ENCODE peak calls at places on chromosomes 3 and 15, in six cellular contexts. D is AG10803, F is bronchial epithelial cell, H is OCI-LY7, I is coronary artery, S is brain microvascular endothelial cell. U is an unnamed sample.

GRCh38 chr15:34708422-34708821 is 46.4 kb downstream of the GJD2 start:
- DNase-seq in H (peak), F (peak), D (peak), I (no peak), S (peak), U (peak)

GRCh38 chr3:161339517-161340500 is 31.5 kb downstream of the SPTSSB start:
- DNase-seq in F (no peak), H (no peak), D (no peak), I (no peak), S (no peak), U (no peak)

GRCh38 chr3:176690470-176690869 is 506.8 kb downstream of the TBL1XR1 start:
- DNase-seq in S (no peak), I (no peak), D (no peak), H (no peak), F (no peak), U (no peak)

GRCh38 chr15:51093865-51094605 is 671 bp downstream of the TNFAIP8L3 start:
- DNase-seq in H (no peak), I (peak), D (peak), F (no peak), S (no peak), U (no peak)

GRCh38 chr3:101903426-101903825 is 54.1 kb downstream of the NFKBIZ start:
- DNase-seq in I (no peak), F (peak), H (no peak), D (peak), S (no peak), U (no peak)

GRCh38 chr15:97014001-97014400 is 683.5 kb downstream of the NR2F2 start:
- DNase-seq in I (no peak), S (no peak), F (peak), D (no peak), H (no peak), U (no peak)

GRCh38 chr3:160949460-160949859 is 155.7 kb downstream of the B3GALNT1 start:
- DNase-seq in D (no peak), I (no peak), F (no peak), H (no peak), S (no peak), U (no peak)

GRCh38 chr3:127667119-127667681 is 5.6 kb upstream of the ABTB1 start:
- DNase-seq in S (no peak), H (no peak), D (no peak), F (no peak), I (peak), U (no peak)

GRCh38 chr15:38320181-38320580 is 67.5 kb downstream of the SPRED1 start:
- DNase-seq in S (peak), I (no peak), F (no peak), D (no peak), H (no peak), U (no peak)

GRCh38 chr3:71581981-71582611 is 1.4 kb downstream of the FOXP1 start:
- DNase-seq in H (peak), I (peak), F (no peak), D (peak), S (no peak), U (no peak)

GRCh38 chr3:80688814-80689213 is 921.0 kb upstream of the ROBO1 start:
- DNase-seq in S (peak), D (no peak), H (no peak), I (no peak), F (peak), U (peak)

GRCh38 chr15:80849308-80849707 is 70.1 kb downstream of the CEMIP start:
- DNase-seq in D (peak), F (peak), I (no peak), H (no peak), S (peak), U (peak)

GRCh38 chr3:133038089-133038730 is at the start of gene TMEM108:
- DNase-seq in F (peak), I (peak), D (peak), S (peak), H (no peak), U (no peak)

GRCh38 chr3:127820871-127821853 is 1.2 kb downstream of the MGLL start:
- DNase-seq in I (no peak), S (no peak), F (no peak), H (no peak), D (peak), U (no peak)

GRCh38 chr3:127250032-127250431 is 37.8 kb downstream of the PRR20G start:
- DNase-seq in I (no peak), F (no peak), S (no peak), H (no peak), D (no peak), U (no peak)

GRCh38 chr3:143040264-143040879 is 39.0 kb downstream of the U2SURP start:
- DNase-seq in F (peak), D (peak), H (peak), S (no peak), I (no peak), U (peak)

GRCh38 chr3:84126160-84126559 is 832.6 kb upstream of the CADM2 start:
- DNase-seq in F (no peak), S (no peak), I (no peak), H (no peak), D (no peak), U (no peak)

GRCh38 chr3:75249005-75249404 is 415.1 kb upstream of the FRG2C start:
- DNase-seq in F (no peak), S (no peak), I (no peak), H (no peak), D (no peak), U (no peak)

GRCh38 chr3:71247221-71247947 is 336.1 kb downstream of the FOXP1 start:
- DNase-seq in H (peak), I (no peak), S (peak), D (peak), F (peak), U (no peak)

GRCh38 chr3:195182470-195182795 is 88.5 kb downstream of the XXYLT1 start:
- DNase-seq in S (peak), H (no peak), F (peak), D (peak), I (no peak), U (no peak)

GRCh38 chr3:63727248-63727647 is 74.8 kb downstream of the SNTN start:
- DNase-seq in D (peak), F (no peak), S (no peak), I (no peak), H (no peak), U (no peak)

GRCh38 chr3:180680097-180680430 is 775 bp upstream of the CCDC39 start:
- DNase-seq in I (no peak), S (peak), H (peak), D (peak), F (peak), U (peak)

GRCh38 chr15:70379134-70379533 is 281.4 kb upstream of the TLE3 start:
- DNase-seq in D (no peak), H (no peak), I (peak), S (no peak), F (no peak), U (no peak)

GRCh38 chr3:43581343-43581742 is 40.5 kb downstream of the ANO10 start:
- DNase-seq in S (no peak), H (no peak), I (no peak), F (peak), D (peak), U (no peak)

GRCh38 chr3:45688194-45688881 is 858 bp upstream of the SACM1L start:
- DNase-seq in F (no peak), D (no peak), H (peak), S (no peak), I (no peak), U (no peak)
- TF ChIP-seq CTCF in F (no peak), D (peak), H (peak), S (no peak), I (no peak), U (no peak)

DNA sequence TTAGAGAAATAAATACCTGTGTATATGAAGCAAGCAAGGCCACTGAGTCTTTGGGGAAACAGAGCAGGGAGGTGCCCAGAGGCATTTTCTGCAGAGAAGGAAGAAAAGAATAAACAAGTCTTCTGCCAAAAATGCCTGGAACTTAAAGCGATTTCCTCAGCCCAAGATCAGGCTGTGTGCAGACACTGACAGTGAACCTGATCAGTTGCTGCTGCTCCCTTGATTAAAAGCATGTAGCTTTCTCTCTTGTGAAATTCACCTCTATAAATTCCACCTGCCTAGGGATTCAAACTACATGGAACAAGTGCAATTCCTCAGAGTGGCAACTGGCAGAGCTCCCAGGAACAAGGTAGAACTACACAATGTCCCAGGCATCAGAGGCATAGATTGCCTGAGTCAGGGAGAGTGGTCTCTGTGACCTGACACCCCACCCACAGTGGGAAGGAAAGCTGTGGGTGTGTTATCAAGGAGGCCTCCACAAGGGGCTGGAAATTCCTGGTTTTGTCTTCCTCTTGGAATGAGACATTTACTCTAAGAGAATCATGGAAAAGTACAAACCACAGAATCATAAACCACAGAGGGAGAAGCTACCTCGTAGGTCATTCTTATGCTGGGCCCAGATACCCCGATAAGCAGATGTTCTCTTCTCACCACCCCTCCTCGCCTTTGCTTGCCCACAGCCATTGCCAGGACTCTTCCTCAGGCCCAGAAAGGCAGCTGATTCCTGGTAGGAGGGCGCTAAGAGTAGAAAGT is 1.8 kb upstream of the ZBTB38 start:
- DNase-seq in F (peak), S (peak), H (no peak), I (no peak), D (peak), U (no peak)
- H3K4me3 ChIP-seq in F (no peak), S (no peak), H (no peak), I (no peak), D (peak), U (no peak)

DNA sequence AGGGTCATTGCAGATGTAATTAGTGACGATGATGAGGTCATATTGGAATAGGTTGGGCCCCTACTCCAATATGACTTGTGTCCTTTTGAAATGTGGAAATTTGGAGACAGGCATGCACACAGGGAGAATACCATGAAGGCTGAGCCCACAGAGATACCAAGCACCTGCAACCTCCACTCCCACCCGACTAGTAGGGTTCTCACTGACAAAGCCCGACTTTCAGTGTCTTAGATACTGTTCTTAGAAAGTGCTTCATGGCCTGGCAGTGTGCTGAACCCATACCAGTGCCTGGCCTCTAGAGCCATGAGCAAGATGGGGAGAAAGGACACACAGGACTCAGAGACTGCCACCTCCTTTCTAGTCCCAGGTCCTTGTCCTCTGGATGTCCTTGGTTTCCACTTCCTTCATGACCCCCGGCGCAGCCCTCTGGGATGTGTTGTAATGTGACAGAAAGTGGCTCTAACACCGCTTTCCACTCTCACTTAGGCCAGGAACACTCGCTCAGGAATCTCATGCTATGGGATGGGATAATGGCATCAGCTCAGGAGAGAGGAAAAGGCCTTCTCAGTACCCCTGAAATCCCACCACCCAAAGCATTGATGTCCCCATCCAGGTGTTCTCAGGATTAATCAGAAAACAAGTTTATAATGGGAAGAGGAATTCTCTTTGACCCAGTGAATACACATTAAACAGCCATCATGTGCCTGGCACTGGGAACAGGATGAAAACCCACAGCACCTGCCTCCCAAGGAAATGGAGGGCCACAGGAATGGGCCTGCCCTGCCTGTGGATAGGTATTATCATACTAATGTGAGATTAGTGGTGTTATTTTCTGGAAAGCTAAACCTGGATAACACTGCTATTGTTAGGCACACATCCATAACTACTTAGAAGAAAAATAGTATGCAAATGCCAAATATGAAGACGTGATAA is 59.9 kb downstream of the RPL39L start:
- DNase-seq in I (no peak), H (no peak), F (no peak), D (no peak), S (no peak), U (no peak)
- TF ChIP-seq CTCF in I (no peak), H (no peak), F (no peak), D (no peak), S (no peak), U (no peak)

DNA sequence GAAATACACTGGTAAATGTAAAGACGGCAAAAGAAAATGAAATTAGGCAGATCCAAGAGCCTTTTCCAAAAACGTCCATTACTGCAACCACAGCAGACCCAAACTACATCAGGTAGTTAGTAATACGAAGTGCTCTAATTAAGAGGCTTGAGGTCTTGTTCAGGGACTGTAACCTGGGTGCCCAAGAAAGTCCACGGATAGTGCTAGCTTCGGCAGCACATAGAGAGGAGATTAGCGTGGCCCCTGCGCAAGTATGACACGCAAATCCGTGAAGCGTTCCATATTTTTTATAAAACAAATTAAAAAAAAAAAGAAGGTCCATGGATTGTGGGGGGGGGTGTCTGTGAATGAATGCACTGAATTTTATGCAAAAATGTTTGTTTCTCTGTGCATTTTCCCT is 1.4 kb downstream of the COPB2 start:
- DNase-seq in F (no peak), I (no peak), H (no peak), S (no peak), D (no peak), U (no peak)
- H3K4me3 ChIP-seq in F (peak), I (peak), H (peak), S (peak), D (peak), U (peak)

GRCh38 chr3:197224034-197224444 is 74.4 kb downstream of the DLG1 start:
- DNase-seq in S (no peak), I (no peak), D (peak), H (peak), F (peak), U (peak)
- TF ChIP-seq CTCF in S (peak), I (peak), D (peak), H (peak), F (peak), U (peak)

U was measured in retinal pigment epithelial cell.